ENCODE peak calls at places on chromosomes 2 and 18, in eight cellular contexts. W, Z, H, X, V, R, U and K are unnamed samples.

GRCh38 chr18:11412790-11413189 is 196.6 kb upstream of the SLC35G4 start:
- DNase-seq in U (no peak), Z (no peak), V (no peak), W (no peak), H (no peak), X (no peak), R (no peak), K (no peak)

GRCh38 chr2:200944467-200945394 is 18.7 kb downstream of the ORC2 start:
- DNase-seq in Z (peak; percentile 96), H (peak; percentile 94), W (no peak), U (no peak), X (no peak), V (peak; percentile 31), R (no peak), K (peak; percentile 72)

GRCh38 chr18:78716022-78716421 is 263.6 kb upstream of the SALL3 start:
- DNase-seq in R (no peak), H (no peak), Z (no peak), W (no peak), X (no peak), V (no peak), U (no peak), K (no peak)

GRCh38 chr18:12417687-12418086 is 10.0 kb downstream of the PRELID3A start:
- DNase-seq in U (no peak), X (no peak), Z (no peak), W (no peak), H (no peak), V (no peak), R (no peak), K (no peak)

GRCh38 chr2:127386764-127387654 is 766 bp downstream of the MAP3K2 start:
- DNase-seq in W (peak; percentile 95), U (peak; percentile 86), H (peak; percentile 56), X (peak; percentile 85), R (peak; percentile 85), V (peak; percentile 38), Z (peak; percentile 90), K (peak; percentile 84)

GRCh38 chr2:239919779-239920545 is 105.2 kb downstream of the NDUFA10 start:
- DNase-seq in V (no peak), X (no peak), W (no peak), H (no peak), R (peak; percentile 52), U (no peak), Z (no peak), K (no peak)

GRCh38 chr2:191202881-191203397 is 42.3 kb upstream of the MYO1B start:
- DNase-seq in V (no peak), X (peak; percentile 46), H (peak; percentile 72), Z (peak; percentile 40), R (peak; percentile 23), W (no peak), U (no peak), K (no peak)

GRCh38 chr2:134352844-134353243 is 99.0 kb downstream of the MGAT5 start:
- DNase-seq in U (no peak), X (no peak), R (no peak), H (no peak), Z (no peak), V (no peak), W (no peak), K (no peak)

GRCh38 chr2:100625731-100626130 is 62.9 kb downstream of the PDCL3 start:
- DNase-seq in W (no peak), R (no peak), Z (no peak), H (no peak), V (no peak), X (no peak), U (no peak), K (no peak)

GRCh38 chr2:96869824-96870630 is at the start of gene SEMA4C:
- DNase-seq in U (peak; percentile 71), V (peak; percentile 30), R (peak; percentile 79), X (peak; percentile 68), Z (peak; percentile 41), H (no peak), W (no peak), K (peak; percentile 58)

GRCh38 chr2:200609027-200609614 is 23.3 kb downstream of the AOX1 start:
- DNase-seq in U (no peak), W (no peak), R (no peak), V (peak; percentile 48), X (no peak), H (peak; percentile 92), Z (peak; percentile 72), K (no peak)

GRCh38 chr2:145007673-145008263 is 487.8 kb upstream of the ZEB2 start:
- DNase-seq in H (no peak), Z (peak; percentile 47), V (peak; percentile 31), X (no peak), W (no peak), U (no peak), R (no peak), K (no peak)

GRCh38 chr18:58076052-58076451 is 32.0 kb downstream of the NEDD4L start:
- DNase-seq in W (no peak), U (no peak), X (no peak), H (peak; percentile 84), Z (peak; percentile 32), V (no peak), R (no peak), K (no peak)

GRCh38 chr18:50192903-50193795 is 1.8 kb downstream of the MYO5B start:
- DNase-seq in H (peak; percentile 29), R (no peak), V (no peak), Z (no peak), U (no peak), W (no peak), X (no peak), K (no peak)
- H3K4me3 ChIP-seq in H (peak overlapping the region; percentile 62), R (peak overlapping the region; percentile 71), V (no peak overlapping the region), Z (no peak overlapping the region), U (no peak overlapping the region), W (no peak overlapping the region), X (no peak overlapping the region), K (no peak overlapping the region)

GRCh38 chr2:72887032-72887835 is at the start of gene SPR:
- DNase-seq in H (peak; percentile 47), X (no peak), Z (peak; percentile 45), R (peak; percentile 85), W (no peak), U (peak; percentile 39), V (peak; percentile 84), K (peak; percentile 11)

GRCh38 chr2:72889991-72890390 is 2.8 kb downstream of the SPR start:
- DNase-seq in H (no peak), X (no peak), V (no peak), R (no peak), Z (no peak), W (no peak), U (no peak), K (no peak)

GRCh38 chr2:72888438-72889202 is 1.4 kb downstream of the SPR start:
- DNase-seq in U (no peak), R (no peak), V (no peak), X (no peak), Z (no peak), W (no peak), H (no peak), K (no peak)

GRCh38 chr2:72886505-72887031 is 640 bp upstream of the SPR start:
- DNase-seq in U (no peak), W (no peak), Z (no peak), R (no peak), X (no peak), V (no peak), H (peak; percentile 37), K (no peak)

GRCh38 chr2:72887836-72888437 is 729 bp downstream of the SPR start:
- DNase-seq in X (no peak), H (peak; percentile 76), U (peak; percentile 29), R (peak; percentile 87), Z (peak; percentile 84), V (peak; percentile 85), W (peak; percentile 33), K (peak; percentile 47)
- H3K4me3 ChIP-seq in X (peak overlapping the region; percentile 51), H (peak overlapping the region; percentile 60), U (peak overlapping the region; percentile 43), R (peak overlapping the region; percentile 83), Z (peak overlapping the region; percentile 56), V (peak overlapping the region; percentile 77), W (no peak overlapping the region), K (peak overlapping the region; percentile 44)

GRCh38 chr2:89837962-89838625 is 1146.6 kb downstream of the RPIA start:
- DNase-seq in R (no peak), Z (no peak), X (no peak), W (no peak), V (no peak), H (peak; percentile 46), U (no peak), K (no peak)

GRCh38 chr2:89841476-89841840 is 1150.0 kb downstream of the RPIA start:
- DNase-seq in R (no peak), Z (no peak), U (no peak), W (no peak), H (no peak), X (no peak), V (no peak), K (no peak)

GRCh38 chr2:89845532-89845931 is 1154.1 kb downstream of the RPIA start:
- DNase-seq in H (no peak), R (no peak), U (no peak), W (no peak), Z (no peak), X (no peak), V (no peak), K (no peak)

GRCh38 chr2:89844221-89844943 is 1152.9 kb downstream of the RPIA start:
- DNase-seq in H (no peak), U (no peak), R (no peak), W (no peak), X (peak; percentile 36), Z (no peak), V (no peak), K (no peak)

GRCh38 chr2:89842180-89842908 is 1150.9 kb downstream of the RPIA start:
- DNase-seq in U (no peak), X (no peak), W (no peak), V (no peak), Z (no peak), R (no peak), H (no peak), K (no peak)
- H3K4me3 ChIP-seq in U (no peak overlapping the region), X (no peak overlapping the region), W (no peak overlapping the region), V (no peak overlapping the region), Z (no peak overlapping the region), R (no peak overlapping the region), H (no peak overlapping the region), K (no peak overlapping the region)

GRCh38 chr2:62940697-62941096 is 109.9 kb upstream of the OTX1 start:
- DNase-seq in X (no peak), R (no peak), W (no peak), V (no peak), Z (no peak), U (no peak), H (peak; percentile 4), K (no peak)
- H3K4me3 ChIP-seq in X (no peak overlapping the region), R (no peak overlapping the region), W (no peak overlapping the region), V (no peak overlapping the region), Z (no peak overlapping the region), U (no peak overlapping the region), H (no peak overlapping the region), K (no peak overlapping the region)

GRCh38 chr2:37934591-37935513 is 9.8 kb downstream of the RMDN2 start:
- DNase-seq in U (peak; percentile 13), R (no peak), V (no peak), W (peak; percentile 73), X (no peak), H (no peak), Z (no peak), K (peak; percentile 1)
- H3K4me3 ChIP-seq in U (peak overlapping the region; percentile 34), R (peak overlapping the region; percentile 20), V (no peak overlapping the region), W (peak overlapping the region; percentile 40), X (peak overlapping the region; percentile 13), H (no peak overlapping the region), Z (peak overlapping the region; percentile 27), K (peak overlapping the region; percentile 46)

GRCh38 chr2:55156326-55156725 is 75.8 kb downstream of the CLHC1 start:
- DNase-seq in R (no peak), H (no peak), W (no peak), U (no peak), V (no peak), X (no peak), Z (peak; percentile 35), K (no peak)
- H3K4me3 ChIP-seq in R (no peak overlapping the region), H (no peak overlapping the region), W (no peak overlapping the region), U (no peak overlapping the region), V (no peak overlapping the region), X (no peak overlapping the region), Z (no peak overlapping the region), K (no peak overlapping the region)